ENCODE peak calls at places on chromosome 9, in six cellular contexts. P is PC-3, E is pancreas, K is NB4, B is HepG2, X is upper lobe of right lung. C is an unnamed sample.

GRCh38 chr9:134863941-134864820 is 16.4 kb upstream of the FCN2 start:
- DNase-seq in P (no peak), B (no peak), K (no peak), E (no peak), X (peak), C (no peak)

GRCh38 chr9:122821278-122821952 is 7.0 kb downstream of the PDCL start:
- DNase-seq in K (peak), B (no peak), X (peak), E (no peak), P (no peak), C (no peak)

GRCh38 chr9:126947529-126947928 is 32.9 kb downstream of the RALGPS1 start:
- DNase-seq in P (peak), X (no peak), B (no peak), E (no peak), K (no peak), C (no peak)

GRCh38 chr9:89748831-89749499 is 144.2 kb downstream of the GADD45G start:
- DNase-seq in B (no peak), K (peak), E (no peak), P (no peak), X (no peak), C (no peak)

GRCh38 chr9:2473691-2474090 is 147.9 kb upstream of the VLDLR start:
- DNase-seq in K (no peak), P (no peak), X (no peak), E (no peak), B (no peak), C (no peak)

GRCh38 chr9:120876842-120877240 is at the start of gene PHF19:
- DNase-seq in K (no peak), E (no peak), X (peak), B (peak), P (no peak), C (no peak)

GRCh38 chr9:75061169-75061568 is 26.8 kb downstream of the NMRK1 start:
- DNase-seq in B (no peak), P (peak), E (no peak), K (no peak), X (no peak), C (no peak)

GRCh38 chr9:134066923-134067851 is 639 bp downstream of the BRD3 start:
- DNase-seq in B (no peak), X (peak), K (peak), P (no peak), E (peak), C (no peak)

GRCh38 chr9:124257070-124257864 is 482 bp upstream of the NEK6 start:
- DNase-seq in P (peak), E (peak), K (peak), X (no peak), B (no peak), C (no peak)

GRCh38 chr9:99851028-99851822 is 29.5 kb downstream of the NR4A3 start:
- DNase-seq in E (no peak), P (no peak), B (no peak), K (no peak), X (no peak), C (no peak)

GRCh38 chr9:99358668-99359067 is 136.6 kb downstream of the SEC61B start:
- DNase-seq in E (no peak), K (no peak), X (no peak), B (no peak), P (no peak), C (no peak)

GRCh38 chr9:126491256-126491879 is 122.4 kb upstream of the LMX1B start:
- DNase-seq in K (peak), P (peak), B (peak), X (no peak), E (no peak), C (peak)

GRCh38 chr9:134273647-134274046 is 52.6 kb upstream of the RXRA start:
- DNase-seq in P (no peak), B (no peak), K (no peak), X (no peak), E (no peak), C (no peak)

GRCh38 chr9:91085499-91086291 is 276.0 kb downstream of the AUH start:
- DNase-seq in X (no peak), P (no peak), K (peak), B (no peak), E (no peak), C (no peak)

GRCh38 chr9:92804727-92805126 is 40.1 kb upstream of the BICD2 start:
- DNase-seq in P (no peak), X (no peak), K (no peak), B (no peak), E (no peak), C (no peak)
- TF ChIP-seq CTCF in P (no peak), X (no peak), K (no peak), B (no peak), E (no peak), C (no peak)

GRCh38 chr9:131236761-131237160 is 39.5 kb downstream of the FAM78A start:
- DNase-seq in B (no peak), X (no peak), P (no peak), K (no peak), E (no peak), C (no peak)

GRCh38 chr9:131238402-131239021 is 37.8 kb downstream of the FAM78A start:
- DNase-seq in B (no peak), P (no peak), K (no peak), E (peak), X (no peak), C (no peak)

GRCh38 chr9:131237311-131237710 is 39.0 kb downstream of the FAM78A start:
- DNase-seq in K (no peak), X (no peak), P (no peak), B (no peak), E (no peak), C (no peak)

GRCh38 chr9:131239307-131239975 is 36.9 kb downstream of the FAM78A start:
- DNase-seq in E (no peak), B (no peak), K (no peak), P (no peak), X (no peak), C (no peak)

DNA sequence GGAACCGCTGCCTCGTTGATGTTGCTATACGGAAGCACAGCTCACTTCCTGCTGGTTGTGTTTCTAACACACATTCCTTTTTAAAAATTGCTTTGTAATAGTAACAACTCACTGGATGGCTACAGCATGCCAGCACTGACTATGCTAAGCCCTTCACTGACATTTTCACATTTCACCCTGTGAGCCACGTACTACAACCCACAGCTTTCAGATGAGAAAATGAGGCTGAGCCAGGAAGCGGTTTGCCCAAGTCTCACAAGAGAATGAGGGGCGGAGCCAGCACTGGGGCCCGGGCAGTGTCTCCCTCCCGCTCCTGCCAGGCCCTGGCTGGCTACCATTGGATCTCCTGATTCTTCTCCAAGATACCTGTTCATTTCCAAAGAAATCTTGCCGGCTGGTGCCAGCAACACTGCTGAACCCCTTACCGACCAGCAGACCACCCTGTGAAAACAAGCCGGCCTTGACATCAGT is 38.3 kb downstream of the FAM78A start:
- DNase-seq in K (peak), X (peak), B (no peak), E (peak), P (peak), C (peak)
- H3K4me3 ChIP-seq in K (no peak), X (peak), B (no peak), E (peak), P (no peak), C (no peak)

GRCh38 chr9:26863074-26863473 is 29.5 kb downstream of the CAAP1 start:
- DNase-seq in K (no peak), B (peak), E (no peak), X (no peak), P (peak), C (no peak)
- TF ChIP-seq CTCF in K (no peak), B (peak), E (no peak), X (no peak), P (peak), C (peak)

GRCh38 chr9:10562581-10563343 is 50.0 kb downstream of the PTPRD start:
- DNase-seq in X (no peak), P (peak), K (no peak), B (no peak), E (no peak), C (peak)
- H3K4me3 ChIP-seq in X (no peak), P (no peak), K (no peak), B (no peak), E (no peak), C (no peak)

GRCh38 chr9:87725356-87725899 is 491 bp upstream of the CTSL start:
- DNase-seq in P (no peak), K (no peak), B (no peak), X (no peak), E (no peak), C (no peak)

GRCh38 chr9:87722393-87722792 is 3.5 kb upstream of the CTSL start:
- DNase-seq in X (no peak), E (no peak), B (no peak), K (peak), P (no peak), C (no peak)

GRCh38 chr9:87725900-87726709 is at the start of gene CTSL:
- DNase-seq in K (peak), X (peak), E (peak), P (peak), B (peak), C (peak)
- TF ChIP-seq CTCF in K (no peak), X (peak), E (no peak), P (peak), B (peak), C (peak)

DNA sequence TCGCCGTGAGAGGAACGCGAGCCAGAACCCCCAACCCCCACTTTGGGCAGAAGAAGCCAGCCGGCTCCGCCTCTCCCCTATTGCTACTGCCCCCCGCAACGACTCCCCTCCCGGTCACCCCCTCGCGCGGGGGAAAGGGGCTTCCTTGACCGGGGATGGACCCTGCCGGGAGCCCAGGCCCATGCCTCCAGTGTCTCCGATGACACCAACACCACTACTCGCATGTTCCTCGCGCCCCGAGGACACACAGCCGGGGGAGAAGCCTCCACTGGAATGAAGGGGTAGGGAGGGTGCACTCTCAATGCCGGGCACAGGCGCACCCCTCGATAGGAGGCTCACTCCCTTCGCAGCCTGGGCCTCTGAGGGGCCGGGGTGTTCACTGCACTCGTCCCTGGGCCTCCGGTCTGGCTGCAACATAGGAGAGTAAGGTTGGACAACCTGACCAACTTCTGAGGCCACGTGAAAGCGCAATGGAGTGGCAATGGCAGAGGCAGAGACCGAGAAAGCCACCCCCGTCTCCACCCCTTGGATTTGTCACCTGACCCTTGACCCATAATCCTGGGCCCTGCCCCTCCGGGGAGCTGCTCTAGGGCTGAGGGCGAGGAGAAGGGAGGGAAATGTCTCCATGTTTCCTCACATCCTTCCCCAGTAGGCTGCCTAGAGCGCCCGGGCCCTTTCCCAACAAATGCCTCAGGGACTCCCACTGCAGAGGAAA is 1.0 kb upstream of the CNTFR start:
- DNase-seq in P (no peak), B (no peak), K (peak), X (no peak), E (peak), C (no peak)
- H3K4me3 ChIP-seq in P (no peak), B (no peak), K (no peak), X (peak), E (peak), C (no peak)

DNA sequence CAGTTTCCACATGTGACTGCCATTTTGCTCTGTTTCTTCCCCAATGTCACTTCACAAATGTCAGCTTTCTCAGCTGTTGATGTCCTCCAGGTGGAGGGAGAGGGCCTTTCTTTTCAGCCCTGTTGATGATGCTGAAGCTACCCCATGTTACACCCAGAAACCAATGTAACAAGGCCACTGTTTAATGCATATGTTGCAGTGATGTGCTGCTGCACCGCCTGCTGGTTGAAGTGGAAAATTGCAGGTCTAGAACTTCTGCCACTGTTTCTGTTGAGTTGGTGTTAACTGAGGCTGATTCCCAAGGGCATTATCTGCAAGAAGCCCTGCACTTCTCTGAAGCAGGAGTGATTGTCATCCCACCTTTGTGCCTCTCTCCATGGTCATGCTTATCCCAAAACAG is 428.4 kb downstream of the KDM4C start:
- DNase-seq in K (peak), X (no peak), E (no peak), B (peak), P (peak), C (no peak)
- TF ChIP-seq CTCF in K (peak), X (peak), E (no peak), B (peak), P (peak), C (peak)

GRCh38 chr9:127968046-127968445 is 12.7 kb downstream of the EEIG1 start:
- DNase-seq in B (no peak), K (peak), P (peak), E (peak), X (no peak), C (peak)

GRCh38 chr9:127970401-127971313 is 10.1 kb downstream of the EEIG1 start:
- DNase-seq in B (no peak), P (peak), K (no peak), E (no peak), X (no peak), C (peak)

GRCh38 chr9:127967151-127967809 is 13.5 kb downstream of the EEIG1 start:
- DNase-seq in K (no peak), B (no peak), X (no peak), E (peak), P (no peak), C (no peak)

GRCh38 chr9:127966416-127967150 is 14.2 kb downstream of the EEIG1 start:
- DNase-seq in B (no peak), P (no peak), E (peak), X (no peak), K (no peak), C (no peak)

DNA sequence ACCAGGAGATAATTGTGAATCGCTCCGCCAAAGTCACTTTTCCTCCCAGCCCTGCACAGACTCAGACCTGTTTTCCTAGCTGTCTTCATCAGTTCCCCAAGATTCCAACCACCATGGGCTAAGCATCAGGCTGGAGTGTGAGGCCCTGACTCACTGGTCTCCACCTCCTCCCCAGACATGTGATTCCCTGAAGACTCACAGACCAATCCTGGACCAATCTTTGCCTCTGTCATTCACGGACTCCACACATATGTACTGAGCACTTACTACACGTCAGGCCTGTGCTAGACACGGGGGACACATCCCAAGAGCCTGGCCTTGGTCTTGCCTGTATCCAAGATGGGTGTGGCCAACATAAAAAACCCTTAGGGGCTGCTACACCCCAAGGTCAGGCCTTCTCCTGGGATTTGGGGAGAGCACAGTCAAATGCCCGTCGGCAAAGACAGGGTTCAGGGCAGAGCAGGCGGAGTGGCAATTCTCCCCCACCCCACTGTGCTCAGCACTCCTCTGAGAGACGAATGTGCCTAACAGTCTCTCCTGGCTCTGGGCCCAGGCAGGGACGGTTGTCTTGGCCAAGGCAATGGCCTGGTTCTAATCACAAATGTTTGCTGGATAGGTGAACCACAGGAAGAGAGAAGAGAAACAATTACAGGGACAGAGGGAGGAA is 11.9 kb downstream of the EEIG1 start:
- DNase-seq in B (no peak), P (peak), X (no peak), E (peak), K (no peak), C (peak)
- H3K4me3 ChIP-seq in B (no peak), P (no peak), X (no peak), E (no peak), K (no peak), C (no peak)

C was measured in bronchial epithelial cell.